ENCODE peak calls at places on chromosome 1, in six cellular contexts. One of them, this sample, is unnamed.

GRCh38 chr1:23590058-23590783 is 30.9 kb upstream of the ID3 start:
- DNase-seq in dorsolateral prefrontal cortex: no peak
- DNase-seq in GM06990: no peak
- DNase-seq in lower leg skin: no peak
- DNase-seq in GM18507: no peak
- DNase-seq in 8988T: no peak
- DNase-seq in this sample: no peak

GRCh38 chr1:226100436-226101347 is 38.2 kb downstream of the H3-3A start:
- DNase-seq in dorsolateral prefrontal cortex: no peak
- DNase-seq in GM06990: no peak
- DNase-seq in lower leg skin: no peak
- DNase-seq in GM18507: no peak
- DNase-seq in 8988T: peak
- DNase-seq in this sample: peak

GRCh38 chr1:26740958-26741357 is 45.1 kb downstream of the ARID1A start:
- DNase-seq in dorsolateral prefrontal cortex: no peak
- DNase-seq in GM06990: no peak
- DNase-seq in lower leg skin: no peak
- DNase-seq in GM18507: no peak
- DNase-seq in 8988T: no peak
- DNase-seq in this sample: no peak

GRCh38 chr1:230048922-230049321 is 18.1 kb upstream of the GALNT2 start:
- DNase-seq in dorsolateral prefrontal cortex: no peak
- DNase-seq in GM06990: no peak
- DNase-seq in lower leg skin: no peak
- DNase-seq in GM18507: no peak
- DNase-seq in 8988T: no peak
- DNase-seq in this sample: no peak

GRCh38 chr1:188128761-188129160 is 1300.0 kb downstream of the PLA2G4A start:
- DNase-seq in dorsolateral prefrontal cortex: no peak
- DNase-seq in GM06990: no peak
- DNase-seq in lower leg skin: no peak
- DNase-seq in GM18507: no peak
- DNase-seq in 8988T: peak
- DNase-seq in this sample: no peak

GRCh38 chr1:235802901-235803423 is 63.7 kb downstream of the LYST start:
- DNase-seq in dorsolateral prefrontal cortex: no peak
- DNase-seq in GM06990: no peak
- DNase-seq in lower leg skin: no peak
- DNase-seq in GM18507: no peak
- DNase-seq in 8988T: no peak
- DNase-seq in this sample: no peak

GRCh38 chr1:27332536-27333281 is 9.1 kb upstream of the SYTL1 start:
- DNase-seq in dorsolateral prefrontal cortex: no peak
- DNase-seq in GM06990: no peak
- DNase-seq in lower leg skin: no peak
- DNase-seq in GM18507: peak
- DNase-seq in 8988T: peak
- DNase-seq in this sample: no peak

GRCh38 chr1:152899027-152899426 is 9.3 kb upstream of the IVL start:
- DNase-seq in dorsolateral prefrontal cortex: no peak
- DNase-seq in GM06990: no peak
- DNase-seq in lower leg skin: no peak
- DNase-seq in GM18507: no peak
- DNase-seq in 8988T: no peak
- DNase-seq in this sample: no peak

GRCh38 chr1:247370786-247371732 is 39.4 kb upstream of the ZNF496 start:
- DNase-seq in dorsolateral prefrontal cortex: no peak
- DNase-seq in GM06990: no peak
- DNase-seq in lower leg skin: no peak
- DNase-seq in GM18507: no peak
- DNase-seq in 8988T: no peak
- DNase-seq in this sample: no peak

GRCh38 chr1:85325920-85326319 is 49.5 kb upstream of the BCL10 start:
- DNase-seq in dorsolateral prefrontal cortex: no peak
- DNase-seq in GM06990: no peak
- DNase-seq in lower leg skin: no peak
- DNase-seq in GM18507: no peak
- DNase-seq in 8988T: no peak
- DNase-seq in this sample: peak

GRCh38 chr1:165629848-165630628 is 996 bp upstream of the MGST3 start:
- DNase-seq in dorsolateral prefrontal cortex: no peak
- DNase-seq in GM06990: no peak
- DNase-seq in lower leg skin: no peak
- DNase-seq in GM18507: no peak
- DNase-seq in 8988T: peak
- DNase-seq in this sample: peak

GRCh38 chr1:208864366-208864965 is 620.3 kb upstream of the PLXNA2 start:
- DNase-seq in dorsolateral prefrontal cortex: no peak
- DNase-seq in GM06990: no peak
- DNase-seq in lower leg skin: no peak
- DNase-seq in GM18507: no peak
- DNase-seq in 8988T: no peak
- DNase-seq in this sample: no peak

GRCh38 chr1:26373281-26373680 is 731 bp upstream of the ZNF683 start:
- DNase-seq in dorsolateral prefrontal cortex: no peak
- DNase-seq in GM06990: no peak
- DNase-seq in lower leg skin: no peak
- DNase-seq in GM18507: no peak
- DNase-seq in 8988T: no peak
- DNase-seq in this sample: no peak

GRCh38 chr1:58430355-58431335 is 115.9 kb downstream of the OMA1 start:
- DNase-seq in dorsolateral prefrontal cortex: no peak
- DNase-seq in GM06990: no peak
- DNase-seq in lower leg skin: no peak
- DNase-seq in GM18507: no peak
- DNase-seq in 8988T: no peak
- DNase-seq in this sample: no peak

GRCh38 chr1:166603296-166603695 is 236.0 kb upstream of the POGK start:
- DNase-seq in dorsolateral prefrontal cortex: no peak
- DNase-seq in GM06990: no peak
- DNase-seq in lower leg skin: no peak
- DNase-seq in GM18507: no peak
- DNase-seq in 8988T: no peak
- DNase-seq in this sample: no peak

GRCh38 chr1:201004732-201005131 is 18.8 kb downstream of the KIF21B start:
- DNase-seq in dorsolateral prefrontal cortex: no peak
- DNase-seq in GM06990: no peak
- DNase-seq in lower leg skin: no peak
- DNase-seq in GM18507: no peak
- DNase-seq in 8988T: no peak
- DNase-seq in this sample: no peak

GRCh38 chr1:222420621-222421020 is 127.3 kb downstream of the HHIPL2 start:
- DNase-seq in dorsolateral prefrontal cortex: no peak
- DNase-seq in GM06990: no peak
- DNase-seq in lower leg skin: no peak
- DNase-seq in GM18507: no peak
- DNase-seq in 8988T: no peak
- DNase-seq in this sample: no peak

GRCh38 chr1:3329640-3330281 is 124.7 kb upstream of the ARHGEF16 start:
- DNase-seq in dorsolateral prefrontal cortex: no peak
- DNase-seq in GM06990: no peak
- DNase-seq in lower leg skin: no peak
- DNase-seq in GM18507: no peak
- DNase-seq in 8988T: no peak
- DNase-seq in this sample: no peak

GRCh38 chr1:3544050-3544977 is 67.0 kb downstream of the MEGF6 start:
- DNase-seq in dorsolateral prefrontal cortex: no peak
- DNase-seq in GM06990: no peak
- DNase-seq in lower leg skin: no peak
- DNase-seq in GM18507: no peak
- DNase-seq in 8988T: no peak
- DNase-seq in this sample: no peak

GRCh38 chr1:77687519-77687906 is 5.1 kb upstream of the ZZZ3 start:
- DNase-seq in dorsolateral prefrontal cortex: no peak
- DNase-seq in GM06990: peak
- DNase-seq in lower leg skin: no peak
- DNase-seq in GM18507: no peak
- DNase-seq in 8988T: no peak
- DNase-seq in this sample: peak

GRCh38 chr1:212987702-212988322 is 27.9 kb downstream of the ANGEL2 start:
- DNase-seq in dorsolateral prefrontal cortex: no peak
- DNase-seq in GM06990: no peak
- DNase-seq in lower leg skin: no peak
- DNase-seq in GM18507: no peak
- DNase-seq in 8988T: no peak
- DNase-seq in this sample: no peak

GRCh38 chr1:200518524-200518923 is 102.0 kb downstream of the KIF14 start:
- DNase-seq in dorsolateral prefrontal cortex: no peak
- DNase-seq in GM06990: no peak
- DNase-seq in lower leg skin: no peak
- DNase-seq in GM18507: no peak
- DNase-seq in 8988T: no peak
- DNase-seq in this sample: no peak

GRCh38 chr1:116954450-116954849 is 44.7 kb downstream of the PTGFRN start:
- DNase-seq in dorsolateral prefrontal cortex: no peak
- DNase-seq in GM06990: no peak
- DNase-seq in lower leg skin: no peak
- DNase-seq in GM18507: no peak
- DNase-seq in 8988T: no peak
- DNase-seq in this sample: no peak

GRCh38 chr1:113042336-113043143 is 30.5 kb upstream of the LRIG2 start:
- DNase-seq in dorsolateral prefrontal cortex: peak
- DNase-seq in GM06990: peak
- DNase-seq in lower leg skin: peak
- DNase-seq in GM18507: peak
- DNase-seq in 8988T: peak
- DNase-seq in this sample: peak

This sample was measured in A549.